ENCODE peak calls at places on chromosome 10, in five cellular contexts. T, R, B, G and Z are unnamed samples.

GRCh38 chr10:4243651-4244050 is 458.6 kb upstream of the KLF6 start:
- DNase-seq in T (peak; percentile 55), R (no peak), B (peak; percentile 97), G (peak; percentile 96), Z (no peak)

GRCh38 chr10:94219829-94220228 is 142.9 kb downstream of the NOC3L start:
- DNase-seq in T (no peak), R (no peak), B (no peak), G (peak; percentile 19), Z (no peak)

GRCh38 chr10:122033224-122033926 is 44.4 kb downstream of the TACC2 start:
- DNase-seq in T (no peak), R (no peak), B (no peak), G (no peak), Z (no peak)

GRCh38 chr10:82251222-82251977 is 376.4 kb downstream of the NRG3 start:
- DNase-seq in T (no peak), R (no peak), B (no peak), G (no peak), Z (peak; percentile 32)

GRCh38 chr10:33114451-33114944 is 156.5 kb upstream of the ITGB1 start:
- DNase-seq in T (no peak), R (no peak), B (no peak), G (peak; percentile 74), Z (no peak)

GRCh38 chr10:72875250-72876055 is 18.1 kb upstream of the OIT3 start:
- DNase-seq in T (no peak), R (no peak), B (peak; percentile 40), G (peak; percentile 60), Z (no peak)

GRCh38 chr10:6203331-6204062 is 765 bp downstream of the PFKFB3 start:
- DNase-seq in T (peak; percentile 51), R (peak; percentile 74), B (peak; percentile 59), G (peak; percentile 89), Z (peak; percentile 25)

GRCh38 chr10:110311357-110311949 is 6.7 kb upstream of the SMNDC1 start:
- DNase-seq in T (peak; percentile 59), R (peak; percentile 75), B (peak; percentile 70), G (peak; percentile 89), Z (peak; percentile 22)

GRCh38 chr10:77648472-77648871 is 10.9 kb upstream of the KCNMA1 start:
- DNase-seq in T (no peak), R (no peak), B (no peak), G (no peak), Z (no peak)

DNA sequence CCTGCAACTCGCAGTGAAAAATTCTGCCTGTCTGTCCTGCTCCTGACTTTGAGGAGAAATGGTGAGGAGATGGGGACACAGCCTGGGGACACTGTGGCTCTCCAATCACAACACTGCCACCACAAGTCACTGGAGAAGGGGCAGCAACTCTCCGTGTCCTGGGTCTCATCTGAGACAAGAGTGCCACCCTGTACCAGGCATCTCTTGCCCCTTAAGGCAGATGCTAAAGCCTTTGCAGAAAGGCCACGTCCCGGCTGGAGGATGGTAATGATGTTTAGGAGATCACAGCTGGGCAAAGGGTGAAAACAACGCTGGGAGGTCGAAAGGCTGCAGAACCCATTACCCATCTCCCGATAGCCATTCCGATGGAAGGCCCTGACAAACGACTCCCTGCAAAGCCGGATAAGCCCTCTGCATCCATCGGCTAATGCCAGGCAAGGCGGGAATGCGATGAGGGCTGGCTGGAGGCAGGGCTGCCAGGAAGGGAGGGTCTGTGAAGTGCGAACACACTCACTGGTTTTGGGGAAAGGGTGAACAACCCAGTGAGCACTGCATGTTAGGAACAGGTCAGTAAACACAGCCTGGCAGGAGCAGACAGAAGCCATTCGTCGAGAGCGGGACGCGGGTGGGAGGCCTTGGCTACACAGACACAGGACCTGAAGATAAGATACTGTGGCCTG is 190.8 kb downstream of the ADARB2 start:
- DNase-seq in T (no peak), R (no peak), B (no peak), G (no peak), Z (no peak)
- H3K27me3 ChIP-seq in T (no peaks in the 10 kb centered on the region), R (no peaks in the 10 kb centered on the region), B (no peaks in the 10 kb centered on the region), G (no peaks in the 10 kb centered on the region), Z (no peaks in the 10 kb centered on the region)

GRCh38 chr10:7412482-7413251 is 1.8 kb upstream of the SFMBT2 start:
- DNase-seq in T (peak; percentile 47), R (no peak), B (peak; percentile 33), G (no peak), Z (no peak)
- H3K27me3 ChIP-seq in T (peaks cover 8% of the 10 kb centered on the region), R (no peaks in the 10 kb centered on the region), B (peaks cover 37% of the 10 kb centered on the region), G (peaks cover 22% of the 10 kb centered on the region), Z (peaks cover 70% of the 10 kb centered on the region)

DNA sequence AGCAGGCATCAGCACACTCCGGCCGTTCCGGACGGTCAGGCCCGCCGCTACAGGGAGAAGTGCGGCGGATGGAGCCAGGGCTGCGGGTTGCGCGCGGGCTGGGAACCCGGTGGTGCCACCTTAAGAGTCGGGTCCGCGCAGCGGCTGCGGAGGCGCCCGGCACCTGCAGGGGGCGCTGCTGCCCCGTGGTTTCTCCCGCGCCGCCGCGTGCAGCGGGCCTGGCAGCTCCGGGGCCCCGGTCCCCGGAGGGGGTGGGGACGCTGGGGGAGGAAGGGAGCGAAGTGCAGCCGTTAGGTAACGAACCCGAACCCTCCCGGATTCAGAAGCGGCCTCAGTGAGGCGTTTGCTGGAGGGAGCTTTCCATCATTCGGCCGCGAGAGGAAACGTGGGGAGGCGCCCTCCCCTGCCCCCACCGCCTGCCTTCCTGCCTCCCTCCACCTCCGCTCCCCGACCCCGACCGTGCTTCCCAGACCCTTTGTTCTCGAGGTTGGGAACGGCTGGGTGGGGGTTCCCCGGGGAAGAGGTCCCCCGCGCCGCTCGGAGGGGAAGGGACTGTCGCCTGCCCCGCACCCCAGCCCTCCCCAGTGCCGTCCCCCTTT is 29.7 kb downstream of the SKIDA1 start:
- DNase-seq in T (peak; percentile 88), R (peak; percentile 93), B (peak; percentile 86), G (peak; percentile 90), Z (peak; percentile 77)
- H3K27me3 ChIP-seq in T (no peaks in the 10 kb centered on the region), R (no peaks in the 10 kb centered on the region), B (no peaks in the 10 kb centered on the region), G (no peaks in the 10 kb centered on the region), Z (peaks cover 34% of the 10 kb centered on the region)

GRCh38 chr10:75439811-75440210 is 8.4 kb downstream of the LRMDA start:
- DNase-seq in T (no peak), R (no peak), B (no peak), G (no peak), Z (no peak)

GRCh38 chr10:75440271-75440793 is 8.9 kb downstream of the LRMDA start:
- DNase-seq in T (no peak), R (no peak), B (no peak), G (no peak), Z (no peak)

GRCh38 chr10:75436896-75437295 is 5.5 kb downstream of the LRMDA start:
- DNase-seq in T (no peak), R (no peak), B (no peak), G (no peak), Z (no peak)

GRCh38 chr10:75437693-75438092 is 6.3 kb downstream of the LRMDA start:
- DNase-seq in T (no peak), R (no peak), B (no peak), G (no peak), Z (no peak)

DNA sequence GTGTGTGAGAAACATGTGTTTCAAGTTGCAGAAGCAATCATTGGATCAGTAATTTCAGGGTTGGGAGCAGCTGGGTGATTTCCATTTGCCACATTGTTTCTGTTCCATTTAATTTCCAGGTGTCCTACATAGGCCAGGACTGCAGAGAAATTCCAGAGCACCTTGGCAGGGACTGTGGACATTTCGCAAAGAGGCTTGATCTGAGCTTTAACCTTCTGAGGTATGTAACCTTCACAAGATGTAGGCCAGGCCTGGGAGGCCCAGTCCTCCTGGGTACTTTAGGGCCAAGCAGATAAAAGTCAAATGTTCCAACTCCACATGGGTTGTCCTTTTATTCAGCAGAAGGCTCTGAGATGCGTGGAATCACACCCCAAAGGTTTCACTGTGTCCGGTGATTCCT is 6.9 kb downstream of the LRMDA start:
- DNase-seq in T (no peak), R (no peak), B (no peak), G (no peak), Z (no peak)
- H3K27me3 ChIP-seq in T (no peaks in the 10 kb centered on the region), R (no peaks in the 10 kb centered on the region), B (no peaks in the 10 kb centered on the region), G (no peaks in the 10 kb centered on the region), Z (peaks cover 77% of the 10 kb centered on the region)

GRCh38 chr10:101229275-101230184 is at the start of gene LBX1:
- DNase-seq in T (no peak), R (peak; percentile 70), B (no peak), G (peak; percentile 11), Z (no peak)
- H3K27me3 ChIP-seq in T (peaks cover 100% of the 10 kb centered on the region), R (no peaks in the 10 kb centered on the region), B (peaks cover 97% of the 10 kb centered on the region), G (peaks cover 84% of the 10 kb centered on the region), Z (peaks cover 100% of the 10 kb centered on the region)

DNA sequence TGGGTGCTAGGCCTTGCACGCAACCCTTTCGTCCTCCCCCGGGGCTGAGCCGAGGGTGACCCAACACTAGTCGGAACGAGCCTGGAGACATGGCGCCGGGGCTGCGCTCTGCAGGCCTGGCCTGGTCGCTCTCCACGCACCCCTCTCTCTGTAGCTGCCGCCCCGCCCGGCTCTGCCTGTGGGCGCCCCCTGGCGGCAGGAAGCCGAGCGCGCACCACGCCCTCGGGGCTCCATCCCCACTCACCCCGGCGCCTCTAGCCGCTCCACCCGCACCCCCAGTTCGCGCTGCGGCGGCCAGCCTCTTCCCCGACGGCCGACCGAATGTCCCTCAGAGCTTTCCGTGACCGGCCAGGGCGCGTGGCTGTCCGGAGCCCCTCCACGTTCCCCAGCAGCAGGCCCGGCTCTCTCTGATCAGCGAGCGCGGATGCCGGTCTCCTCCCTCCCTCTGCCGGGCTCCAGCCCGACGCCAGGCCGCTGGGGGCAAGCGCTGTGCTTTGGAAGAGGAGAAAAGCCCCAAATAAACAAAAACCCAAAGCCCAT is 29.1 kb upstream of the KCNK18 start:
- DNase-seq in T (peak; percentile 60), R (peak; percentile 81), B (peak; percentile 35), G (peak; percentile 64), Z (no peak)
- H3K27me3 ChIP-seq in T (peaks cover 99% of the 10 kb centered on the region), R (peaks cover 10% of the 10 kb centered on the region), B (peaks cover 99% of the 10 kb centered on the region), G (peaks cover 92% of the 10 kb centered on the region), Z (peaks cover 99% of the 10 kb centered on the region)